ENCODE peak calls at places on chromosomes 3 and 15, in four cellular contexts. M is A549, T is HepG2, Z is GM12878. G is an unnamed sample.

GRCh38 chr15:55758580-55758986 is 15.6 kb upstream of the PRTG start:
- DNase-seq in T (no peak), Z (no peak), M (no peak), G (no peak)

GRCh38 chr3:20039765-20040475 is at the start of gene KAT2B:
- DNase-seq in M (peak), Z (no peak), T (peak), G (peak)

GRCh38 chr15:59222106-59222505 is 15.5 kb downstream of the LDHAL6B start:
- DNase-seq in M (no peak), T (no peak), Z (no peak), G (no peak)

GRCh38 chr15:62402687-62403086 is 237.6 kb upstream of the C2CD4B start:
- DNase-seq in T (no peak), M (no peak), Z (no peak), G (no peak)

GRCh38 chr15:74201656-74202420 is 749 bp downstream of the STRA6 start:
- DNase-seq in T (no peak), Z (no peak), M (peak), G (peak)

GRCh38 chr3:60399861-60400845 is 851.1 kb downstream of the FHIT start:
- DNase-seq in T (no peak), Z (no peak), M (no peak), G (no peak)

GRCh38 chr15:34651962-34652725 is 68.7 kb upstream of the GOLGA8B start:
- DNase-seq in M (no peak), T (no peak), Z (no peak), G (no peak)

GRCh38 chr15:67819636-67820035 is 5.7 kb upstream of the SKOR1 start:
- DNase-seq in Z (no peak), M (no peak), T (no peak), G (no peak)

GRCh38 chr3:183260167-183260904 is 7.3 kb downstream of the B3GNT5 start:
- DNase-seq in Z (no peak), M (no peak), T (no peak), G (no peak)

GRCh38 chr15:39230205-39230916 is 350.5 kb upstream of the THBS1 start:
- DNase-seq in T (no peak), M (no peak), Z (no peak), G (peak)

DNA sequence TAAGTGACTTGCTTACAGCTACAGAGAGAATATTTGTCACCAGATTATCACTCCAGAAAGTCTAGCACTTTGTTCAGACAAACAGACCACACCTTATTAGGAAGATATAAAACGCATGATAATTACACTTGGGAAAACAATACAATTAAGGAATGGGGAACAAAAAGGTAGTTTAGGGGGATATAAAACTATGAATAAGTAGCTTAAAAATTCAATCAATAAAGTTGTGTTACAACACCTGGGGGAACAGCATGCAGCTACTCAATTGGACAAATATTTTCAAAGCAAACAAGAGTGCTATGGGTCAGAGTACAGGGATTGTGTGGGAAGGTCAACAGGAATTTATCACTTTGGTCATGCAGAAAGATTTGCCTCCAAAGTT is 15.1 kb downstream of the CLDN1 start:
- DNase-seq in T (peak), Z (no peak), M (peak), G (no peak)
- TF ChIP-seq PBX3 in T (no peak), Z (no peak), M (no peak), G (no peak)

GRCh38 chr15:41971089-41971892 is 1.1 kb downstream of the EHD4 start:
- DNase-seq in M (peak), Z (peak), T (peak), G (peak)
- TF ChIP-seq PBX3 in M (no peak), Z (no peak), T (no peak), G (no peak)

DNA sequence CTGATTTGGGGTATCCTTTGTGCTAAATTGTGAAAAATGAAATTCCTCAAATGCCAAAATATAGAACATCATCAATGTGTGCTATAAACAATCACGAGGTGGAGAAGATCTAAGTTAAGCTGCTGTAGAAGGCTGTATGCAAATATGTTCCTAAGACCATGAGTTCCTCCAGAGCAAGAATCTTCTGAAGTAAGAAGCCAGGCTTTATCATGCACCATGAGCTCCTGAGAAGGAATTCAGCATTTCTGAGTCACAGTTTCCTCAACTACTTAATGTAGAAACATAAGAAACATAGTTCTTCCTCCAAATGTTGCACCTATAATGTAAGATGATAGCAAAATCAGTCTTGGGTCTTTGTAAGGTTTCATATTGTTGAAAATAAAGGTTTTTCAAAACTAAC is 241.7 kb upstream of the MDFIC2 start:
- DNase-seq in T (no peak), M (no peak), Z (no peak), G (no peak)
- TF ChIP-seq PBX3 in T (no peak), M (no peak), Z (no peak), G (no peak)

DNA sequence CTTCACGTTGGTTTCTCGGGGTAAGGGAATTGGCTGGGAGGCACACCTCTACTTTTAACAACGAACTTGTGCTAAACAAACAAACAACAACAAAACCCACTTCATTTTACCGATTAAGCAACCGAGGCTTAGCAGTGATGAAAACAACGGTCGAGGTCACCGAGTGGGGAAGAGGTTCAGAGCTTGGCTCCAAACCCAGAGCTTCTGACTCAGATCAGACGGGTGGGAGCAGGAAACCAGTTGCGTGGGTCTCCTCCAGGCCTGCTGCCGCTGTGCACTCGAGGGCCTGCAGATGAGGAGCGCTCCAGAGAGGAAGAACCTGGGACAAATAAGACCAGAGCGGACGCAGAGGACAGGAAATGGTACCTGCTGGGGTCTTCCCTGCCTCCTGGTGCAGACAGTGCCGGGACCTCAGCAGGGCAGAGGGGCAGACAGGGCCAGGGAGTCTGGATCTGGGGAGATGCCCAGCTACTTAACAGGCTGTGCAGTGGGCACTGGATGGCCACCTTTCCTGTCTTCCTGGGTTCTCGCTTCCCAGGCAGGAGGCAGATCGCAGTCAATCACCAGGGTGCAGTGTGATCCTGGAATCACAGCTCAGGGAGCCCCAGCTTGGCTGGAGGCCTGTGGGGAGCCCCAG is 99.0 kb upstream of the MEF2A start:
- DNase-seq in T (no peak), M (no peak), Z (no peak), G (no peak)
- TF ChIP-seq PBX3 in T (no peak), M (no peak), Z (no peak), G (no peak)

G was measured in SK-N-SH.